ENCODE peak calls at places on chromosomes 1 and 21, in four cellular contexts. Z is NCI-H446, M is HS-5, H is NCI-H524 treated with DMSO at 0.1 percent for 48 hours. O is an unnamed sample.

GRCh38 chr1:9538669-9539164 is 548 bp upstream of the SLC25A33 start:
- DNase-seq in Z (no peak), H (no peak), M (no peak), O (no peak)

GRCh38 chr1:164787834-164788231 is 228.8 kb downstream of the PBX1 start:
- DNase-seq in M (no peak), H (no peak), Z (no peak), O (no peak)

GRCh38 chr1:100530901-100531487 is 6.9 kb upstream of the GPR88 start:
- DNase-seq in M (peak; percentile 33), H (no peak), Z (no peak), O (peak; percentile 32)

GRCh38 chr1:85283475-85284199 is 7.2 kb upstream of the BCL10 start:
- DNase-seq in H (no peak), Z (no peak), M (no peak), O (no peak)

GRCh38 chr1:167052389-167052788 is 37.8 kb downstream of the GPA33 start:
- DNase-seq in H (no peak), Z (peak; percentile 13), M (no peak), O (no peak)

GRCh38 chr1:31795801-31796621 is 19.8 kb downstream of the SPOCD1 start:
- DNase-seq in Z (no peak), H (peak; percentile 6), M (no peak), O (peak; percentile 54)

GRCh38 chr1:232183802-232184201 is 446.1 kb downstream of the SIPA1L2 start:
- DNase-seq in Z (no peak), H (no peak), M (no peak), O (no peak)

GRCh38 chr21:46597896-46598343 is 7.0 kb downstream of the S100B start:
- DNase-seq in M (no peak), Z (no peak), H (no peak), O (no peak)

GRCh38 chr1:111204923-111205723 is 4.7 kb upstream of the DENND2D start:
- DNase-seq in H (no peak), M (no peak), Z (no peak), O (no peak)

GRCh38 chr1:228015276-228016180 is 8.7 kb downstream of the WNT3A start:
- DNase-seq in Z (no peak), M (no peak), H (no peak), O (no peak)

GRCh38 chr1:25433389-25434186 is 2.9 kb downstream of the MACO1 start:
- DNase-seq in Z (no peak), M (no peak), H (no peak), O (no peak)

GRCh38 chr1:88327391-88328267 is 356.4 kb upstream of the PKN2 start:
- DNase-seq in M (peak; percentile 75), H (no peak), Z (no peak), O (peak; percentile 83)

GRCh38 chr21:35508389-35508888 is 459.3 kb upstream of the RUNX1 start:
- DNase-seq in H (no peak), M (peak; percentile 65), Z (no peak), O (no peak)

GRCh38 chr1:218164930-218165686 is 120.0 kb upstream of the RRP15 start:
- DNase-seq in M (peak; percentile 15), H (no peak), Z (no peak), O (no peak)

GRCh38 chr1:150562384-150563339 is 13.5 kb downstream of the ADAMTSL4 start:
- DNase-seq in Z (no peak), M (no peak), H (no peak), O (no peak)

GRCh38 chr1:30410153-30410851 is 313.1 kb downstream of the MATN1 start:
- DNase-seq in M (no peak), H (no peak), Z (no peak), O (no peak)

GRCh38 chr21:30138483-30138882 is 28.1 kb downstream of the CLDN17 start:
- DNase-seq in Z (no peak), H (no peak), M (no peak), O (no peak)

GRCh38 chr1:120178799-120179419 is 2.6 kb upstream of the SEC22B start:
- DNase-seq in Z (no peak), M (no peak), H (no peak), O (no peak)

GRCh38 chr1:24481098-24481497 is 21.5 kb upstream of the RCAN3 start:
- DNase-seq in Z (no peak), H (no peak), M (no peak), O (no peak)

GRCh38 chr1:114108741-114109255 is 44.9 kb downstream of the SYT6 start:
- DNase-seq in Z (no peak), M (no peak), H (no peak), O (peak; percentile 15)

GRCh38 chr1:189921613-189922012 is 556.1 kb downstream of the BRINP3 start:
- DNase-seq in M (no peak), H (no peak), Z (no peak), O (no peak)

GRCh38 chr1:14525262-14525661 is 73.2 kb upstream of the KAZN start:
- DNase-seq in M (no peak), H (no peak), Z (no peak), O (no peak)